ENCODE peak calls at places on chromosome 22, in seven cellular contexts. V is WERI-Rb-1, F is BE2C, W is heart left ventricle, B is brain microvascular endothelial cell, E is fibroblast of mammary gland, M is A549. O is an unnamed sample.

GRCh38 chr22:39493759-39494158 is 8.3 kb upstream of the MIEF1 start:
- DNase-seq in F (no peak), B (peak), W (no peak), V (no peak), E (peak), M (no peak), O (peak)

GRCh38 chr22:31046591-31047226 is 34.4 kb upstream of the SMTN start:
- DNase-seq in B (no peak), M (no peak), E (peak), W (peak), F (peak), V (no peak), O (no peak)

GRCh38 chr22:23180301-23180892 is at the start of gene BCR:
- DNase-seq in F (peak), E (peak), W (peak), M (peak), V (peak), B (peak), O (no peak)

GRCh38 chr22:42651134-42651533 is 1.9 kb upstream of the CYB5R3 start:
- DNase-seq in V (no peak), B (no peak), E (peak), F (no peak), W (no peak), M (peak), O (no peak)

GRCh38 chr22:49623176-49623575 is 204.5 kb downstream of the BRD1 start:
- DNase-seq in W (no peak), F (no peak), M (no peak), B (no peak), V (no peak), E (no peak), O (no peak)

GRCh38 chr22:29596408-29596807 is 7.0 kb upstream of the NF2 start:
- DNase-seq in B (no peak), W (no peak), V (no peak), M (no peak), F (no peak), E (no peak), O (no peak)

GRCh38 chr22:39308614-39309363 is 10.6 kb downstream of the RPL3 start:
- DNase-seq in E (peak), M (peak), B (peak), W (peak), F (no peak), V (no peak), O (peak)

GRCh38 chr22:30998329-30998728 is 29.3 kb downstream of the TUG1 start:
- DNase-seq in F (no peak), V (no peak), B (no peak), M (no peak), E (no peak), W (no peak), O (no peak)

GRCh38 chr22:35411112-35411511 is 11.2 kb downstream of the MCM5 start:
- DNase-seq in F (no peak), M (no peak), V (no peak), W (no peak), E (no peak), B (no peak), O (no peak)

GRCh38 chr22:35092146-35092805 is 26.3 kb downstream of the ISX start:
- DNase-seq in W (no peak), F (no peak), V (no peak), M (no peak), B (no peak), E (no peak), O (no peak)

GRCh38 chr22:29457730-29458129 is 19.3 kb downstream of the RFPL1 start:
- DNase-seq in F (peak), W (no peak), B (peak), M (peak), V (peak), E (peak), O (no peak)

GRCh38 chr22:20125201-20126174 is 6.1 kb upstream of the ZDHHC8 start:
- DNase-seq in B (no peak), E (no peak), W (no peak), M (no peak), V (no peak), F (no peak), O (no peak)

GRCh38 chr22:38815844-38816243 is 21.9 kb upstream of the DNAL4 start:
- DNase-seq in M (no peak), W (no peak), B (no peak), V (no peak), E (no peak), F (no peak), O (no peak)

GRCh38 chr22:49934891-49935557 is 16.6 kb downstream of the CRELD2 start:
- DNase-seq in F (peak), B (no peak), M (no peak), E (peak), W (peak), V (peak), O (no peak)

GRCh38 chr22:38970548-38970947 is 11.6 kb upstream of the APOBEC3B start:
- DNase-seq in M (no peak), F (no peak), W (no peak), B (no peak), V (no peak), E (no peak), O (no peak)

GRCh38 chr22:39433476-39434242 is 23.2 kb upstream of the MGAT3 start:
- DNase-seq in F (no peak), W (no peak), M (no peak), B (no peak), V (no peak), E (no peak), O (no peak)

GRCh38 chr22:42670921-42671709 is 21.9 kb upstream of the CYB5R3 start:
- DNase-seq in F (no peak), V (no peak), M (no peak), B (peak), W (no peak), E (no peak), O (no peak)

GRCh38 chr22:39529487-39529851 is 3.1 kb downstream of the RPS19BP1 start:
- DNase-seq in V (no peak), F (no peak), E (no peak), M (no peak), W (peak), B (no peak), O (no peak)

GRCh38 chr22:48811885-48812284 is 1015.8 kb downstream of the BRD1 start:
- DNase-seq in B (no peak), W (no peak), V (no peak), E (no peak), M (no peak), F (no peak), O (no peak)

GRCh38 chr22:40904101-40904500 is 42.2 kb upstream of the DNAJB7 start:
- DNase-seq in V (no peak), E (no peak), B (no peak), W (no peak), F (no peak), M (no peak), O (no peak)

GRCh38 chr22:48055827-48056226 is 1293.4 kb downstream of the TBC1D22A start:
- DNase-seq in E (no peak), B (no peak), V (no peak), F (no peak), M (no peak), W (no peak), O (no peak)

GRCh38 chr22:23289851-23290724 is 109.8 kb downstream of the BCR start:
- DNase-seq in M (peak), F (peak), W (peak), V (peak), B (peak), E (peak), O (no peak)

GRCh38 chr22:49048591-49048990 is 779.1 kb downstream of the BRD1 start:
- DNase-seq in V (no peak), M (no peak), B (no peak), E (no peak), W (no peak), F (no peak), O (no peak)

GRCh38 chr22:29083576-29084566 is 11.0 kb downstream of the KREMEN1 start:
- DNase-seq in W (no peak), M (no peak), V (no peak), B (no peak), E (peak), F (no peak), O (no peak)

GRCh38 chr22:32803020-32803758 is 1.7 kb downstream of the TIMP3 start:
- DNase-seq in F (no peak), W (peak), M (no peak), B (no peak), V (peak), E (peak), O (no peak)

GRCh38 chr22:38754247-38755154 is 1.3 kb downstream of the SUN2 start:
- DNase-seq in E (peak), V (peak), B (no peak), W (peak), F (peak), M (no peak), O (no peak)

GRCh38 chr22:35349704-35350538 is 31.0 kb upstream of the HMOX1 start:
- DNase-seq in M (no peak), V (no peak), W (no peak), F (peak), E (no peak), B (no peak), O (no peak)

GRCh38 chr22:19635644-19636043 is 78.7 kb upstream of the SEPTIN5 start:
- DNase-seq in F (no peak), W (no peak), M (no peak), B (no peak), V (no peak), E (no peak), O (no peak)

GRCh38 chr22:19648419-19648929 is 65.8 kb upstream of the SEPTIN5 start:
- DNase-seq in F (no peak), B (no peak), E (no peak), V (no peak), M (no peak), W (no peak), O (no peak)

GRCh38 chr22:22897947-22898346 is 10.3 kb downstream of the IGLL5 start:
- DNase-seq in V (no peak), W (no peak), B (no peak), M (no peak), F (no peak), E (no peak), O (no peak)

GRCh38 chr22:39677967-39678366 is 107.4 kb downstream of the CACNA1I start:
- DNase-seq in W (no peak), E (no peak), V (no peak), F (no peak), M (no peak), B (no peak), O (no peak)

GRCh38 chr22:49449377-49449776 is 378.3 kb downstream of the BRD1 start:
- DNase-seq in B (no peak), M (no peak), F (no peak), W (no peak), V (no peak), E (no peak), O (no peak)

GRCh38 chr22:24427500-24428164 is at the start of gene ADORA2A:
- DNase-seq in E (no peak), M (no peak), B (no peak), V (no peak), F (no peak), W (peak), O (no peak)

GRCh38 chr22:24426436-24426835 is 963 bp upstream of the ADORA2A start:
- DNase-seq in F (no peak), E (no peak), W (no peak), V (no peak), M (no peak), B (no peak), O (no peak)

GRCh38 chr22:24428751-24429410 is 1.5 kb downstream of the ADORA2A start:
- DNase-seq in V (no peak), B (no peak), M (no peak), E (no peak), W (peak), F (no peak), O (no peak)

GRCh38 chr22:24424901-24425775 is 2.3 kb upstream of the ADORA2A start:
- DNase-seq in B (no peak), M (no peak), W (no peak), V (no peak), F (no peak), E (no peak), O (no peak)

DNA sequence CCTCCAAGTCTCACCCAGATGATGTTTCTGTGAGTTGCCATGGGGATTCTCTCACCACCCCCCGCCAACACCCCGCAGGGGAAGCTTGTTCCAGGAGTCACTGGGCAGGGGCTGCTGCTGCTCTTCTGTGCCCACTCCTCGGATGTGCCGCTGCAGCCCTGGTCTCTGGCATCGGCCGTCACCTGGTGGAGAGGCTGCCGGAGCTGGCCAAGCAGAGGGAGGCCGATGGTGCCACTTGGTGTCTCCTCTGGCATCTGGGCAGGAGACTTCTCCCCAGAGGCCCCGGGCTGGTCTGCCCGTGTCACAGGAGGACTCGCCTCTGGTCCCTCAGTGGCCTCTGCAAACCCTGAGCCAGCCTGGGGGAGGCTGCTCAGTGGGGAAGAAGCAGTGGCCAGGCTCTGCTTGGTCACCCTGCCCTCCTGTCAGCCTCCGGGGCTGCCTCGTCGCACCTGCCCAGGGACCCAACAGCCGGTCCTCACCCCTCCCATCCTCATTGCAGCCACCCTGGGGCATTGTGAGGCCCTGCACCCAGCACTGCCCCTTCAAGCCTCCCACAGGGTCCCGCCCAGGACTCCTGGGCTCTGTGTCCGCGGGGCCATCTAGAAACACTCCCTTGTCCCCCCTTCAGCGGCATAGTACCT is 420 bp upstream of the ADORA2A start:
- DNase-seq in F (no peak), E (no peak), W (peak), M (no peak), V (no peak), B (no peak), O (no peak)
- H3K4me3 ChIP-seq in F (no peak), E (no peak), W (no peak), M (no peak), V (no peak), B (no peak), O (no peak)

GRCh38 chr22:25764270-25765015 is 22.5 kb downstream of the MYO18B start:
- DNase-seq in W (no peak), E (no peak), V (peak), F (no peak), M (no peak), B (no peak), O (no peak)
- TF ChIP-seq CTCF in W (no peak), E (peak), V (peak), F (peak), M (no peak), B (peak), O (no peak)

GRCh38 chr22:27799334-27800249 is 2.0 kb downstream of the MN1 start:
- DNase-seq in W (no peak), B (no peak), E (no peak), M (no peak), F (no peak), V (no peak), O (no peak)
- H3K4me3 ChIP-seq in W (peak), B (peak), E (no peak), M (peak), F (no peak), V (no peak), O (peak)

DNA sequence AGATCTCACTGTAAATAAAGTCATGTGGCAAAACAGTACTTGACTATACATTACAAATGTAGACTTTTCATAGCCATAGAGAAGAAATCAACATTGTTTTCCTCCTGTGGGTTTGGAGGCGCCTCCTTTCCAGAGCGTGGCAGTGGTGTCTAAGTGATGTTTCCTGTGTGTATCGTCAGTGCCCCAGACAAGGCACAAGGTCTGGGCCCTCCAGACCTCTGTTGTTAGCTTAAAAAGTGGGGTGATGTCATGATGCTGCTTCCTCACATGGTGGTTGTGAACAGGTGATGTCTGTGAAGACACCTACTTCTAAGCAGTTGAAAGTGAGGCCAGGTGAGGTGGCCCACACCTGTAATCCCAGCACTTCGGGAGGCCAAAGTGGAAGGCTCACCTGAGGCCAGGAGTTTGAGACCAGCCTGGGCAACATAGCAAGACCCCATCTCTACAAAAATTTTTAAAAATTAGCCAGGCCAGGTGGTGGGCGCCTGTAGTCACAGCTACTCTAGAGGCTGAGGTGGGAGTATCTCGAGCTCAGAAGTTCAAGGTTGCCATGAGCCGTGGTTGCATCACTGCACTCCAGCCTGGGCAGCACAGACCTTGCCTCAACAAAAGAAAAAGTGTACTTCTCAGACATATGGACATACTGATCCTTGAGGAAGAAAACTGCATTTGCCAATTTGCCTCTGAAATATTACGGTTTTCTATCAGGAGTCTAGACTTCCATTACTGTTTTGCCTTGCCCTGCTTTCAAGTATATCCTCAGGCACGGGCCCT is 15.7 kb downstream of the NUP50 start:
- DNase-seq in W (no peak), E (no peak), F (no peak), V (no peak), B (no peak), M (no peak), O (no peak)
- TF ChIP-seq CTCF in W (no peak), E (no peak), F (no peak), V (no peak), B (no peak), M (no peak), O (no peak)

GRCh38 chr22:17944205-17944725 is 80.1 kb downstream of the MICAL3 start:
- DNase-seq in B (no peak), V (no peak), M (no peak), F (peak), W (no peak), E (no peak), O (no peak)

GRCh38 chr22:17948101-17948500 is 76.3 kb downstream of the MICAL3 start:
- DNase-seq in V (no peak), W (no peak), M (no peak), B (no peak), F (no peak), E (no peak), O (no peak)

GRCh38 chr22:17946691-17947367 is 77.5 kb downstream of the MICAL3 start:
- DNase-seq in E (no peak), B (no peak), M (no peak), V (no peak), W (no peak), F (no peak), O (no peak)

GRCh38 chr22:17945156-17945850 is 79.1 kb downstream of the MICAL3 start:
- DNase-seq in V (no peak), F (no peak), E (no peak), B (no peak), M (no peak), W (no peak), O (no peak)

GRCh38 chr22:17945851-17946690 is 78.3 kb downstream of the MICAL3 start:
- DNase-seq in M (no peak), F (no peak), W (no peak), B (no peak), E (no peak), V (peak), O (no peak)
- H3K4me3 ChIP-seq in M (no peak), F (no peak), W (no peak), B (no peak), E (no peak), V (no peak), O (no peak)

DNA sequence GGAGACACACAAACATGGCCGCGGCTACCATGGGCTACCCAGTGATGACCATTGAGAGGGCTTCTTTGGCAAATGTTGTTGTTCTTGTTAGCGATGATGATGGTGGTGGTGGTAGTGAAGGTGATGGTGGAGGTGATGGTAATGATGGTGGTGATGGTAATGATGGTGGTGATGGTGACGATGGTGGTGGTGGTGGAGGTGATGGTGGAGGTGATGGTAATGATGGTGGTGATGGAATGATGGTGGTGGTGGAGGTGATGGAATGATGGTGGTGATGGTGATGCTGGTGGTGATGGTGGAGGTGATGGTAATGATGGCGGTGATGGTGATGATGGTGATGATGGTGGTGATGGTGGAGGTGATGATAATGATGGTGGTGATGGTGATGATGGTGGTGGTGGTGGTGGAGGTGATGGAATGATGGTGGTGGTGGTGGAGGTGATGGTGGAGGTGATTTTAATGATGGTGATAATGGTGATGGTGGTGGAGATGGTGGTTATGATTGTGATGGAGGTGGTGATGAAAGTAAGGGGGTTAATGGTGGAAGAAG is 16.3 kb upstream of the WNT7B start:
- DNase-seq in W (no peak), V (no peak), E (no peak), M (no peak), B (no peak), F (no peak), O (no peak)
- TF ChIP-seq CTCF in W (no peak), V (no peak), E (no peak), M (no peak), B (no peak), F (no peak), O (no peak)

DNA sequence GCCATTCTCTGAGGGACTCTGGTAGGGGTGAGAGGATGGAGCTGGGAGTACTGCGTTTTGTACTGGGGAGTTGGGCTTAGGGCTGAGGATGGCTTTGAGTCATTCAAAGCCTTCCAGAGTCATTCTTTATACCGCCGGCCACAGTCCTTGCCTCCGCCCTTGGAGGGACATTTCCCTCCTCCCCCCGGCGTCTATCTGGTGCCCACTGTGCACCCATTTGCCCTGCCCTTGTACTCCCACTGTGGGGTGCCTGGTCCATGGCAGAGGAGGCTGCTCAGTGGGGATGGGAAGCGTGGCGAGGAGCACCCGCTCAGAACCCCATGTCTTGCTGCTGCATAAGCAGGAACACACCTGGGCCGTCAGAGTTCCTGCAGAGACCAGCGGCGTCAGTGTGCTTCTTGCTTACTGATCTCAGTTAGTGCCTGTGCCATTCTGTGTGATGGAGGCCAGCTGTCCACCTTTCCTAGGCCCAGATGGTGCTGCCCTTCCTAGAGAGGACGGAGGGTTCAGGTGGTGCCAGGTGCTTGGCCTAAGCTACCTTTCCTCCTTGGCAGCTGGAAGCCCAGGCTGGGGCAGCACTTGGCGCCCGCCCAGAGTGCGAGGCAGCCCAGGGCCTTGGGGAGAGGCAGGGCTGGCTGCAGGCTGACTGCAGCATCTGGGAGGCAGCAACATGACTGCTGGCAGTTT is 23.3 kb upstream of the TMEM191C start:
- DNase-seq in M (no peak), B (no peak), F (peak), W (peak), E (no peak), V (no peak), O (no peak)
- H3K4me3 ChIP-seq in M (no peak), B (no peak), F (no peak), W (no peak), E (no peak), V (no peak), O (no peak)

O was measured in AG04449.